ENCODE peak calls at places on chromosome 6, in six cellular contexts. G is lower lobe of right lung, D is H1, K is heart right ventricle, B is GM23338, H is transverse colon. M is an unnamed sample.
A peak's percentile ranks its signal among the peaks of the same experiment; 100 is the strongest.

GRCh38 chr6:39493174-39493573 is 170.7 kb upstream of the KCNK16 start:
- DNase-seq in H (no peak), D (no peak), G (no peak), B (no peak), K (no peak), M (no peak)

GRCh38 chr6:38484656-38485055 is 155.1 kb downstream of the BTBD9 start:
- DNase-seq in K (no peak), B (no peak), D (no peak), G (no peak), H (no peak), M (no peak)

GRCh38 chr6:5325173-5325572 is 63.9 kb downstream of the FARS2 start:
- DNase-seq in H (no peak), G (no peak), B (no peak), D (no peak), K (no peak), M (no peak)

GRCh38 chr6:80214436-80215022 is 108.1 kb downstream of the BCKDHB start:
- DNase-seq in D (no peak), H (peak; percentile 11), K (peak; percentile 37), B (peak; percentile 82), G (no peak), M (peak; percentile 16)

GRCh38 chr6:143513410-143513809 is 1.9 kb upstream of the FUCA2 start:
- DNase-seq in G (peak; percentile 60), K (no peak), H (peak; percentile 65), D (no peak), B (peak; percentile 88), M (peak; percentile 18)

GRCh38 chr6:26340066-26340465 is 24.9 kb upstream of the BTN3A2 start:
- DNase-seq in D (no peak), G (no peak), H (no peak), K (no peak), B (no peak), M (no peak)

GRCh38 chr6:31423550-31423949 is 20.2 kb downstream of the MICA start:
- DNase-seq in K (no peak), G (no peak), B (no peak), H (no peak), D (no peak), M (no peak)

GRCh38 chr6:157227202-157228166 is 95.8 kb downstream of the TMEM242 start:
- DNase-seq in D (no peak), G (no peak), K (no peak), B (peak; percentile 64), H (no peak), M (no peak)

GRCh38 chr6:26065952-26066380 is 21.3 kb upstream of the HFE start:
- DNase-seq in B (peak; percentile 89), H (peak; percentile 81), K (peak; percentile 62), G (no peak), D (no peak), M (no peak)

GRCh38 chr6:121592955-121593665 is 157.7 kb downstream of the GJA1 start:
- DNase-seq in D (no peak), K (no peak), G (no peak), H (no peak), B (no peak), M (no peak)

GRCh38 chr6:7129784-7130569 is 22.2 kb downstream of the RREB1 start:
- DNase-seq in D (no peak), G (peak; percentile 67), H (peak; percentile 43), K (no peak), B (no peak), M (no peak)

GRCh38 chr6:20409427-20409971 is 7.8 kb downstream of the E2F3 start:
- DNase-seq in B (no peak), G (no peak), K (no peak), H (peak; percentile 27), D (no peak), M (no peak)

GRCh38 chr6:30076333-30076732 is 764 bp upstream of the RNF39 start:
- DNase-seq in K (no peak), B (no peak), H (no peak), D (no peak), G (no peak), M (no peak)

GRCh38 chr6:109188115-109188411 is 92.8 kb downstream of the CEP57L1 start:
- DNase-seq in K (no peak), D (no peak), B (no peak), H (no peak), G (no peak), M (no peak)

GRCh38 chr6:54655162-54655561 is 191.4 kb upstream of the FAM83B start:
- DNase-seq in H (no peak), K (no peak), B (no peak), D (no peak), G (no peak), M (no peak)

GRCh38 chr6:30826961-30827342 is 57.4 kb upstream of the DDR1 start:
- DNase-seq in D (no peak), K (no peak), G (no peak), H (peak; percentile 63), B (no peak), M (no peak)

GRCh38 chr6:146950351-146950835 is 253.8 kb upstream of the STXBP5 start:
- DNase-seq in K (no peak), D (no peak), H (peak; percentile 7), B (no peak), G (no peak), M (no peak)

GRCh38 chr6:112035446-112035845 is 18.5 kb upstream of the CCN6 start:
- DNase-seq in K (no peak), D (no peak), H (no peak), G (no peak), B (no peak), M (no peak)

GRCh38 chr6:8589941-8590676 is 154.8 kb upstream of the SLC35B3 start:
- DNase-seq in H (no peak), G (no peak), K (no peak), D (no peak), B (peak; percentile 73), M (no peak)

GRCh38 chr6:40425192-40425919 is 161.8 kb downstream of the LRFN2 start:
- DNase-seq in B (no peak), H (no peak), D (no peak), K (peak; percentile 63), G (no peak), M (peak; percentile 40)

GRCh38 chr6:22756365-22756764 is 187.0 kb downstream of the HDGFL1 start:
- DNase-seq in G (no peak), D (no peak), K (no peak), B (no peak), H (no peak), M (no peak)

GRCh38 chr6:29509239-29509638 is 21.5 kb upstream of the MAS1L start:
- DNase-seq in K (no peak), D (no peak), B (no peak), H (no peak), G (no peak), M (no peak)

DNA sequence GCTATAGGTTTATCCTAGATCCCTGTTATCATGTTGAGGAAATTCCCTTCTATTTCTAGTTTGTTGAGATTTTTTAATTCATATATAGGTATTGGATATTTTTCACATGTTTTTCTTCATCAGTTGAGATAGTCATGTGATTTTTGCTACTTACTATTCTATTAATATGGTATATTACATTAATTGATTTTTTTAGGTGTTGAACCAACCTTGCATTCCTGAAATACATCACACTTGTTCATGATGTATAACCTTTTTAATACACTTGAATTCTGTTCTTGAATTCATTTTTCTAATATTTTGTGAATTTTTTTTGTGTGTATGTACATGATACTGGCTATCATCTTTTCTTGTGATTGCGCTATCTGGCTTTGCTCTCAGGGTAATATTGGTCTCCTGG is 25.5 kb upstream of the CAP2 start:
- DNase-seq in G (no peak), K (no peak), H (no peak), D (no peak), B (no peak), M (no peak)
- H3K36me3 ChIP-seq in G (no peaks in the 10 kb centered on the region), K (no peaks in the 10 kb centered on the region), H (no peaks in the 10 kb centered on the region), D (no peaks in the 10 kb centered on the region), B (peaks cover 3% of the 10 kb centered on the region), M (no peaks in the 10 kb centered on the region)

DNA sequence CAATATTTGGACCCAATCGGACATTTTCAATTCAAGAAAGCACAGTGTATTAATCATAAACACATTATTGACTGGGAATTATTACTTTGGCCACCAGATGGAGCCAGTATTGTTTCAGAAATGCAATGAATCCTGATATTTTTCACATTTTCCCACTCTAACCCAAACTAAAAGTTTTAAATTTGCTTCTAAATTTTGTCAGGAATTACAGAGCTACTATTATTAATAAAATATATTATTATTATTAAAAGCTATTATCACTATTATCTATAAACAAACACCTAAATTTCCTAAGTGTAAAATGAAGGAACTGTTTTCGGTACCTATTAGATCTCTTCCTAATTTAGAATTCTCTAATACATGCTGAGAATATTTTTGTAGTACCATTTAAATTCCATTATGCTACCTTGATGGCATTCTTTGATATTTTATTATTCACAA is 245.3 kb downstream of the OGFRL1 start:
- DNase-seq in G (no peak), H (no peak), D (no peak), K (no peak), B (peak; percentile 39), M (no peak)
- TF ChIP-seq CTCF in G (peak; percentile 67), H (peak; percentile 38), D (peak; percentile 40), K (peak; percentile 76), B (peak; percentile 61), M (peak; percentile 75)

GRCh38 chr6:35079311-35080000 is 61.7 kb downstream of the TCP11 start:
- DNase-seq in B (no peak), K (no peak), D (no peak), H (no peak), G (no peak), M (no peak)
- H3K36me3 ChIP-seq in B (no peaks in the 10 kb centered on the region), K (peaks cover 98% of the 10 kb centered on the region), D (peaks cover 13% of the 10 kb centered on the region), H (peaks cover 44% of the 10 kb centered on the region), G (peaks cover 88% of the 10 kb centered on the region), M (peaks cover 91% of the 10 kb centered on the region)

GRCh38 chr6:139329224-139329623 is 37.4 kb upstream of the TXLNB start:
- DNase-seq in D (no peak), K (no peak), H (no peak), G (no peak), B (no peak), M (no peak)

GRCh38 chr6:139330841-139331500 is 39.2 kb upstream of the TXLNB start:
- DNase-seq in K (no peak), H (no peak), D (no peak), B (no peak), G (no peak), M (no peak)

GRCh38 chr6:139327038-139327437 is 35.2 kb upstream of the TXLNB start:
- DNase-seq in B (no peak), H (no peak), D (no peak), G (no peak), K (no peak), M (no peak)

GRCh38 chr6:139325686-139326085 is 33.9 kb upstream of the TXLNB start:
- DNase-seq in B (no peak), H (no peak), D (no peak), G (no peak), K (no peak), M (no peak)

DNA sequence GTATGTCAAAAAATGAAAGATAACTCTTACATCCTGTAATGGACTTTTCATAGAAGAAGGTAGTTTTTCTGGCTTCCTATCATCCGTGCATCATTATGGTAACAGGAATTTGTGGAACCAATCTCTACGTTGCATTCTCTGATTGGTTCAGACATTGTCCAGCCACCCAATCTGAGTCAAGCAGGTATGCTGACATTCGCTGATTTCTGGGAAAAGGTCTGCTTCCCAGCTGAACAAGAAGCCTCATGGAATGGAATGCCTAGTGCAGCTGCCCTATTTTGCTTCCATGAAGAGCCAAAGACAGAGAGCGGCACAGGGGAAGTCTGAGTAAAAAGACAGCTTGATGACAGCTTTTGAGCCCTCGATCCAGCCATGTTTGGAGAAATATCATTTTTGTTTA is 38.5 kb upstream of the TXLNB start:
- DNase-seq in G (no peak), H (no peak), B (no peak), D (no peak), K (no peak), M (no peak)
- TF ChIP-seq CTCF in G (no peak), H (no peak), B (no peak), D (no peak), K (no peak), M (no peak)